ENCODE peak calls at places on chromosomes 7 and 10, in five cellular contexts. B is fibroblast of mammary gland, T is K562, D is upper lobe of right lung, W is GM12865. C is an unnamed sample.

GRCh38 chr7:38424750-38425463 is 151.5 kb upstream of the TARP start:
- DNase-seq in B (peak; percentile 23), T (no peak), D (no peak), W (no peak), C (peak; percentile 11)

GRCh38 chr7:126856691-126857291 is 395.9 kb downstream of the GRM8 start:
- DNase-seq in B (peak; percentile 2), T (no peak), D (no peak), W (peak; percentile 18), C (peak; percentile 1)

GRCh38 chr7:35334511-35334910 is 80.6 kb upstream of the TBX20 start:
- DNase-seq in B (no peak), T (no peak), D (no peak), W (no peak), C (no peak)

GRCh38 chr7:149741629-149742028 is 31.8 kb downstream of the ZNF467 start:
- DNase-seq in B (no peak), T (no peak), D (no peak), W (no peak), C (no peak)

GRCh38 chr10:76357726-76358125 is 926.3 kb downstream of the LRMDA start:
- DNase-seq in B (no peak), T (no peak), D (no peak), W (no peak), C (no peak)

GRCh38 chr7:139618482-139619366 is 95.2 kb downstream of the CLEC2L start:
- DNase-seq in B (peak; percentile 47), T (peak; percentile 75), D (no peak), W (peak; percentile 31), C (peak; percentile 60)

GRCh38 chr7:106623846-106624245 is 37.1 kb downstream of the CCDC71L start:
- DNase-seq in B (peak; percentile 87), T (no peak), D (no peak), W (no peak), C (peak; percentile 47)

GRCh38 chr10:127866276-127867013 is 26.3 kb downstream of the CLRN3 start:
- DNase-seq in B (peak; percentile 25), T (no peak), D (no peak), W (no peak), C (no peak)

GRCh38 chr7:148697256-148697841 is 1.4 kb upstream of the CUL1 start:
- DNase-seq in B (peak; percentile 81), T (no peak), D (no peak), W (peak; percentile 30), C (peak; percentile 77)

DNA sequence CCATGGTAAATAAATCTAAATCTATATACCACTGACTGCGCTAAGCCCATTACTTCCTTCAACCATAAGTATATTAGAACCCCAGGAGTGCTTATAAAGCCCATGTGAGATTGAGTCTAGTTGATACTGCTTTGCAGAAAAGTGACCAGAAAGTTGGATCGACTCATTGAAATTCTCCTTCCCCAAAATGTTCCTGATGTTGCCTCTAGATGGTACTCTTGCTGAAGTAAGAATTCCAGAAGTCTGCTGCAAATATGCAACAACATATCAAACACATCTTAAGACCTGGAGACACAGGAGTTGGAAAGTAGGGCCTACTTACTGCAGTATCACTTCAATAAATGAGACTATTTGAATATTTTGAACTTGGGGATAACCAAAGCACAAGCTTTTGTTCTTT is 550.8 kb downstream of the IPMK start:
- DNase-seq in B (peak; percentile 42), T (no peak), D (no peak), W (no peak), C (peak; percentile 67)
- TF ChIP-seq CTCF in B (peak; percentile 47), T (no peak), D (peak; percentile 42), W (no peak), C (peak; percentile 66)

DNA sequence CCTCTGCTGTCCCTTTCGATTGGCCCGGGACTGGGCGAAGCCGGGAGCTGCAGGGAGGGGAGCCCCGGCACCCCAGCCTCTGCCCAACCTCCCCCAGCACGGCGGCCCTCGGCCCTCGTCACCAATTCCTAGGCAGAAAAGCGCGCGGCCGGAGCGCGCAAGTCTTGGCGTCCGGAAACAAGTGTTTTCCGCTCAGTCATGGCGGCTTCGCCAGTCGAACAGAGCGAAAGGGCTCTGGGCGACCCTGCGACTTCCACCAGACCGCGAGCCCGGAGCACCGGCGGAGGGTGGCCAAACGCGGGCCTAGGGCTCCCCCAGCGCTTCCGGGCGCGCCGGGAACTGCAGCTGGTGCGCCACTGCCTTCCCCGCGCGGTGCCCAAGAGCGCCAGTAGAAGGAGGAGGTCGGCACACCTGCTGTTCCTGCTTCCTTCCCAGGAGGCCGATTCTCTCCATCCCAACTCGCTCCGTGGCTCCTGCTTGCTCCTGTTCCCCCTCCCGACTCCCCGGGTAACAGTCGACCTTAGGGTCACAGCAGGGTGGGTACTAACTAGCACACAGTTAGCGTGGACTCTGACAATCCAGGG is 729.9 kb downstream of the ZWINT start:
- DNase-seq in B (peak; percentile 3), T (no peak), D (peak; percentile 80), W (no peak), C (peak; percentile 21)
- H3K4me3 ChIP-seq in B (no peak overlapping the region), T (no peak overlapping the region), D (peak overlapping the region; percentile 48), W (no peak overlapping the region), C (peak overlapping the region; percentile 42)

GRCh38 chr10:80964179-80964578 is 426.5 kb downstream of the SH2D4B start:
- DNase-seq in B (no peak), T (no peak), D (no peak), W (no peak), C (no peak)

GRCh38 chr10:80971461-80971860 is 433.8 kb downstream of the SH2D4B start:
- DNase-seq in B (no peak), T (no peak), D (no peak), W (no peak), C (no peak)

GRCh38 chr10:80964955-80965614 is 427.4 kb downstream of the SH2D4B start:
- DNase-seq in B (no peak), T (no peak), D (no peak), W (peak; percentile 52), C (no peak)

GRCh38 chr10:80968903-80969302 is 431.2 kb downstream of the SH2D4B start:
- DNase-seq in B (no peak), T (no peak), D (no peak), W (no peak), C (no peak)

DNA sequence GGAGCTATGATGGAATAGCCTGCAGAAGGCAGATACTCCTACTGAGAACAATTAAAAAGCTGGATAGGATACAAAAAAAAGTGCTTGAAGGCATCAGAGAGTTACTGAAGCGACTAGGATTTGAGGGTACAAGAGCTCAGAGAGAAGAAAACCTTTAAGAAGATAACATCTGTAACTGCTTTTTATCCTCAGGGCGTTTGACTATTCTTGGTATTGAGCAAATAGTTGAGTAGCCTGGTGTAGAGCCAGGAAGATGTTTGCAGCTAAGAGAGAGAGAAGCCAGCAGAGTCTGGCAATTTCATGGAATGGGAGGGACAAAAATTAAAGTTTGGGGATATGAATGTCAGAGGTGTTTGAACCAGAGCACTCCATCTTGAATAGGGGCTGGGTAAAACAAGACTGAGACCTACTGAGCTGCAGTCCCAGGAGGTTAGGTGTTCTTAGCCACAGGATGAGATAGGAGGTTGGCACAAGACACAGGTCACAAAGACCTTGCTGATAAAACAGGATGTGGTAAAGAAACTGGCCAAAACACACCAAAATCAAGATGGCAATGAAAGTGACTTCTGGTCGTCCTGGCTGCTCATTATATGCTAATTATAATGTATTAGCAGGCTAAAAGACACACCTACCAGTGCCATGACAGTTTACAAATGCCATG is 428.8 kb downstream of the SH2D4B start:
- DNase-seq in B (no peak), T (no peak), D (no peak), W (peak; percentile 51), C (no peak)
- TF ChIP-seq CTCF in B (no peak), T (no peak), D (no peak), W (no peak), C (no peak)

GRCh38 chr10:82922046-82922445 is 1047.1 kb downstream of the NRG3 start:
- DNase-seq in B (no peak), T (no peak), D (no peak), W (peak; percentile 59), C (no peak)
- H3K4me3 ChIP-seq in B (no peak overlapping the region), T (no peak overlapping the region), D (no peak overlapping the region), W (no peak overlapping the region), C (no peak overlapping the region)